ENCODE peak calls at places on chromosomes 11 and 22, in four cellular contexts. One of them, this sample, is unnamed.

GRCh38 chr11:127619946-127620345 is 619.4 kb upstream of the KIRREL3 start:
- DNase-seq in H54: no peak
- DNase-seq in mucosa of descending colon: no peak
- DNase-seq in occipital lobe: no peak
- DNase-seq in this sample: no peak

GRCh38 chr22:30202531-30203006 is 44.0 kb downstream of the LIF start:
- DNase-seq in mucosa of descending colon: peak; percentile 70
- DNase-seq in H54: no peak
- DNase-seq in occipital lobe: no peak
- DNase-seq in this sample: no peak

GRCh38 chr11:36791957-36792356 is 193.9 kb upstream of the RAG2 start:
- DNase-seq in occipital lobe: no peak
- DNase-seq in H54: no peak
- DNase-seq in mucosa of descending colon: no peak
- DNase-seq in this sample: no peak

GRCh38 chr22:34414467-34415440 is 494.5 kb upstream of the LARGE1 start:
- DNase-seq in occipital lobe: no peak
- DNase-seq in mucosa of descending colon: peak; percentile 77
- DNase-seq in H54: peak; percentile 12
- DNase-seq in this sample: peak; percentile 77

GRCh38 chr11:19680824-19681368 is 31.7 kb upstream of the NAV2 start:
- DNase-seq in H54: no peak
- DNase-seq in mucosa of descending colon: no peak
- DNase-seq in occipital lobe: no peak
- DNase-seq in this sample: no peak

GRCh38 chr11:71302534-71302909 is 50.1 kb upstream of the SHANK2 start:
- DNase-seq in H54: no peak
- DNase-seq in occipital lobe: no peak
- DNase-seq in mucosa of descending colon: no peak
- DNase-seq in this sample: no peak

GRCh38 chr11:19577849-19578619 is 134.6 kb upstream of the NAV2 start:
- DNase-seq in H54: no peak
- DNase-seq in occipital lobe: peak; percentile 77
- DNase-seq in mucosa of descending colon: no peak
- DNase-seq in this sample: no peak

GRCh38 chr11:1275021-1275420 is 34.4 kb downstream of the TOLLIP start:
- DNase-seq in mucosa of descending colon: no peak
- DNase-seq in occipital lobe: no peak
- DNase-seq in H54: no peak
- DNase-seq in this sample: no peak

GRCh38 chr11:29773656-29774264 is 243.1 kb downstream of the KCNA4 start:
- DNase-seq in mucosa of descending colon: no peak
- DNase-seq in H54: no peak
- DNase-seq in occipital lobe: peak; percentile 49
- DNase-seq in this sample: no peak

GRCh38 chr22:50522806-50523438 is 2.5 kb downstream of the SCO2 start:
- DNase-seq in occipital lobe: no peak
- DNase-seq in mucosa of descending colon: no peak
- DNase-seq in H54: no peak
- DNase-seq in this sample: no peak

GRCh38 chr22:23270212-23270733 is 90.0 kb downstream of the BCR start:
- DNase-seq in H54: no peak
- DNase-seq in occipital lobe: no peak
- DNase-seq in mucosa of descending colon: no peak
- DNase-seq in this sample: no peak